ENCODE peak calls at places on chromosomes 2 and 18, in eight cellular contexts. One of them, this sample, is unnamed.

GRCh38 chr2:192749606-192750200 is 555.0 kb upstream of the TMEFF2 start:
- DNase-seq in Peyer's patch: no peak
- DNase-seq in ovary: no peak
- DNase-seq in keratinocyte: no peak
- DNase-seq in transverse colon: no peak
- DNase-seq in tibial artery: no peak
- DNase-seq in spleen: no peak
- DNase-seq in A549: peak
- DNase-seq in this sample: no peak

GRCh38 chr2:180572346-180572745 is 408.1 kb upstream of the UBE2E3 start:
- DNase-seq in spleen: no peak
- DNase-seq in transverse colon: no peak
- DNase-seq in tibial artery: no peak
- DNase-seq in keratinocyte: no peak
- DNase-seq in ovary: no peak
- DNase-seq in A549: no peak
- DNase-seq in Peyer's patch: no peak
- DNase-seq in this sample: no peak

GRCh38 chr2:203164311-203164935 is 74.4 kb upstream of the CYP20A1 start:
- DNase-seq in ovary: no peak
- DNase-seq in spleen: no peak
- DNase-seq in A549: no peak
- DNase-seq in transverse colon: no peak
- DNase-seq in keratinocyte: no peak
- DNase-seq in Peyer's patch: no peak
- DNase-seq in tibial artery: no peak
- DNase-seq in this sample: no peak

GRCh38 chr2:240365971-240366471 is 69.4 kb upstream of the GPC1 start:
- DNase-seq in keratinocyte: no peak
- DNase-seq in tibial artery: no peak
- DNase-seq in spleen: no peak
- DNase-seq in Peyer's patch: no peak
- DNase-seq in A549: no peak
- DNase-seq in transverse colon: no peak
- DNase-seq in ovary: no peak
- DNase-seq in this sample: no peak

GRCh38 chr2:240432820-240433801 is 2.4 kb upstream of the GPC1 start:
- DNase-seq in keratinocyte: no peak
- DNase-seq in transverse colon: peak
- DNase-seq in Peyer's patch: no peak
- DNase-seq in A549: no peak
- DNase-seq in ovary: peak
- DNase-seq in spleen: peak
- DNase-seq in tibial artery: peak
- DNase-seq in this sample: peak

GRCh38 chr2:71995067-71995665 is 152.5 kb downstream of the CYP26B1 start:
- DNase-seq in ovary: no peak
- DNase-seq in transverse colon: no peak
- DNase-seq in spleen: no peak
- DNase-seq in Peyer's patch: no peak
- DNase-seq in tibial artery: no peak
- DNase-seq in keratinocyte: no peak
- DNase-seq in A549: peak
- DNase-seq in this sample: no peak

GRCh38 chr2:37730037-37730813 is 58.8 kb upstream of the CDC42EP3 start:
- DNase-seq in transverse colon: no peak
- DNase-seq in keratinocyte: no peak
- DNase-seq in A549: no peak
- DNase-seq in spleen: no peak
- DNase-seq in tibial artery: no peak
- DNase-seq in ovary: no peak
- DNase-seq in Peyer's patch: no peak
- DNase-seq in this sample: no peak

GRCh38 chr18:5073026-5073944 is 123.8 kb downstream of the AKAIN1 start:
- DNase-seq in tibial artery: no peak
- DNase-seq in spleen: no peak
- DNase-seq in Peyer's patch: no peak
- DNase-seq in ovary: no peak
- DNase-seq in transverse colon: peak
- DNase-seq in A549: peak
- DNase-seq in keratinocyte: no peak
- DNase-seq in this sample: no peak

GRCh38 chr2:169452080-169452479 is 27.2 kb upstream of the BBS5 start:
- DNase-seq in A549: peak
- DNase-seq in tibial artery: no peak
- DNase-seq in keratinocyte: no peak
- DNase-seq in ovary: no peak
- DNase-seq in transverse colon: no peak
- DNase-seq in Peyer's patch: no peak
- DNase-seq in spleen: no peak
- DNase-seq in this sample: no peak

GRCh38 chr2:172208881-172209325 is 106.2 kb upstream of the DLX2 start:
- DNase-seq in spleen: no peak
- DNase-seq in tibial artery: no peak
- DNase-seq in Peyer's patch: no peak
- DNase-seq in ovary: no peak
- DNase-seq in A549: no peak
- DNase-seq in transverse colon: no peak
- DNase-seq in keratinocyte: no peak
- DNase-seq in this sample: no peak

GRCh38 chr2:1990724-1991123 is 246.4 kb upstream of the PXDN start:
- DNase-seq in keratinocyte: no peak
- DNase-seq in ovary: no peak
- DNase-seq in tibial artery: no peak
- DNase-seq in spleen: no peak
- DNase-seq in Peyer's patch: no peak
- DNase-seq in transverse colon: no peak
- DNase-seq in A549: peak
- DNase-seq in this sample: no peak

GRCh38 chr2:43223412-43224040 is 2.9 kb downstream of the ZFP36L2 start:
- DNase-seq in keratinocyte: no peak
- DNase-seq in ovary: no peak
- DNase-seq in A549: peak
- DNase-seq in spleen: peak
- DNase-seq in Peyer's patch: no peak
- DNase-seq in tibial artery: no peak
- DNase-seq in transverse colon: no peak
- DNase-seq in this sample: no peak

GRCh38 chr2:43225093-43225787 is 1.2 kb downstream of the ZFP36L2 start:
- DNase-seq in tibial artery: peak
- DNase-seq in spleen: peak
- DNase-seq in keratinocyte: no peak
- DNase-seq in A549: peak
- DNase-seq in ovary: peak
- DNase-seq in Peyer's patch: peak
- DNase-seq in transverse colon: peak
- DNase-seq in this sample: no peak

GRCh38 chr2:43222472-43223146 is 3.8 kb downstream of the ZFP36L2 start:
- DNase-seq in Peyer's patch: no peak
- DNase-seq in transverse colon: no peak
- DNase-seq in keratinocyte: no peak
- DNase-seq in A549: no peak
- DNase-seq in ovary: no peak
- DNase-seq in tibial artery: no peak
- DNase-seq in spleen: peak
- DNase-seq in this sample: no peak

GRCh38 chr2:43224571-43225092 is 1.8 kb downstream of the ZFP36L2 start:
- DNase-seq in ovary: peak
- DNase-seq in keratinocyte: no peak
- DNase-seq in A549: peak
- DNase-seq in spleen: peak
- DNase-seq in Peyer's patch: no peak
- DNase-seq in transverse colon: no peak
- DNase-seq in tibial artery: no peak
- DNase-seq in this sample: no peak

DNA sequence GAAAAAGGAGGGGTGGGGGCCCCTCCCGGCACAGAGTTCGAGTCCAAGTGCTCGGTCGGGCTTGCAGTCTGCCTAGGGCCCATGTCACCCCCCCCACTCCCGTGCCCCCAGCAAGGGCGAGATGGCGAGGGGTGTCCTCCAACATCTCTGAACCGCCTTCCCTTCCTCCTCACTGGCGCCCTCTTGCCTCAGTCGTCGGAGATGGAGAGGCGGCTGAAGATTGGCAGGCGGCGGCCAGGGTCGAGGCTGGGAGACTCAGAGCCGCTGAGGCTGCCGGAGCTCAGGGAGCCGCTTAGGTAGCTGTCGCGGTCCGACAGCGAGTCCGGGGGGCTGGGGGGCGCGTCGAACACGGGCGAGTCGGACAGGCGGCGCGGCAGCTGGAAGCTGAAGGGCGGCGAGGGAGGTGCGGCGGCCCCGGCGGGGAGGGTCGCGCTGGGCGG is 2.3 kb downstream of the ZFP36L2 start:
- DNase-seq in Peyer's patch: peak
- DNase-seq in keratinocyte: no peak
- DNase-seq in transverse colon: peak
- DNase-seq in tibial artery: peak
- DNase-seq in A549: peak
- DNase-seq in spleen: peak
- DNase-seq in ovary: peak
- DNase-seq in this sample: no peak
- TF ChIP-seq CTCF in Peyer's patch: no peak
- TF ChIP-seq CTCF in keratinocyte: no peak
- TF ChIP-seq CTCF in transverse colon: peak
- TF ChIP-seq CTCF in tibial artery: no peak
- TF ChIP-seq CTCF in A549: peak
- TF ChIP-seq CTCF in spleen: peak
- TF ChIP-seq CTCF in ovary: no peak
- TF ChIP-seq CTCF in this sample: no peak

GRCh38 chr2:228648541-228648940 is 467.1 kb upstream of the SPHKAP start:
- DNase-seq in transverse colon: no peak
- DNase-seq in spleen: no peak
- DNase-seq in keratinocyte: no peak
- DNase-seq in ovary: no peak
- DNase-seq in A549: no peak
- DNase-seq in Peyer's patch: no peak
- DNase-seq in tibial artery: no peak
- DNase-seq in this sample: no peak
- H3K27ac ChIP-seq in transverse colon: no peak
- H3K27ac ChIP-seq in spleen: no peak
- H3K27ac ChIP-seq in keratinocyte: no peak
- H3K27ac ChIP-seq in ovary: no peak
- H3K27ac ChIP-seq in A549: no peak
- H3K27ac ChIP-seq in Peyer's patch: no peak
- H3K27ac ChIP-seq in tibial artery: no peak
- H3K27ac ChIP-seq in this sample: no peak

GRCh38 chr2:262117-262516 is 1.7 kb downstream of the SH3YL1 start:
- DNase-seq in ovary: no peak
- DNase-seq in A549: no peak
- DNase-seq in Peyer's patch: no peak
- DNase-seq in keratinocyte: no peak
- DNase-seq in tibial artery: no peak
- DNase-seq in transverse colon: no peak
- DNase-seq in spleen: no peak
- DNase-seq in this sample: no peak

GRCh38 chr2:263774-264492 is at the start of gene SH3YL1:
- DNase-seq in ovary: peak
- DNase-seq in tibial artery: no peak
- DNase-seq in transverse colon: peak
- DNase-seq in A549: peak
- DNase-seq in keratinocyte: no peak
- DNase-seq in Peyer's patch: peak
- DNase-seq in spleen: peak
- DNase-seq in this sample: peak

GRCh38 chr2:264493-265468 is at the start of gene ACP1:
- DNase-seq in transverse colon: peak
- DNase-seq in tibial artery: peak
- DNase-seq in spleen: peak
- DNase-seq in Peyer's patch: peak
- DNase-seq in A549: peak
- DNase-seq in ovary: peak
- DNase-seq in keratinocyte: peak
- DNase-seq in this sample: peak

GRCh38 chr2:260507-261161 is 3.2 kb downstream of the SH3YL1 start:
- DNase-seq in ovary: no peak
- DNase-seq in A549: no peak
- DNase-seq in transverse colon: no peak
- DNase-seq in spleen: no peak
- DNase-seq in keratinocyte: no peak
- DNase-seq in tibial artery: no peak
- DNase-seq in Peyer's patch: no peak
- DNase-seq in this sample: no peak

DNA sequence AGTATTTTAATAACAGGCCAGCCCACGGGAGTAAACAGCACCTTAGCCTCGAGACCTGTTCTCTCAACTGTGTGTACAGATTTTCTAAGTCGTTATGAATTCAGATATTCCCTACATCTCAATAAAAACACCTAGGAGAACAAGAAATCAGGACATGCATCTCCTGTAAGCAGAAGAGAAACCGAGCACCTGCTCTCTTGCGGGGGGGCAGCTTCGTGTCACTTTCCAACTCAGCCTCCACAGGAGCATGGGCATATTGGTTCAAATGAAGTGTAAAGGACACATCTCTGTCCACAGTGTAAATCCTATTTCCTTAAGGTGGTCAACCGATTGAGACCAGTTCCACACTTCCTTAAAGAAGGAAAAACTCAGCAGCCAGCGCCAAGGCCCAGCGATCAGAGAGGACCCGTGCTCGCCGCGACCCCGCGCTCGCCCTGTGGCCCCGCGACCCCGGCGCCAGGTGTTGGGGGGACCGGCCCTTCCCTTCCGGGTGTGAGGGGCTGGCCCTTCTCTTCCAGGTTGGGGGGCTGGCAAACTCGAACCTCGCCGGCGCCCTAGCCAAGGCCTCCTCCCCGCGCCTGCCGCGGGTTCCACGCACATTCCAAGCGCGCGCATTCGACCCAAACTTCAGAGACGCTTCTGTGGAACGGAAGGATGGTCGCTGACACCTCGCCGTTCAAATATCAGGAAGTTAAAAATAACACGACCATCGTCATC is 652 bp downstream of the SH3YL1 start:
- DNase-seq in A549: no peak
- DNase-seq in keratinocyte: no peak
- DNase-seq in Peyer's patch: no peak
- DNase-seq in tibial artery: no peak
- DNase-seq in transverse colon: peak
- DNase-seq in ovary: peak
- DNase-seq in spleen: peak
- DNase-seq in this sample: no peak
- TF ChIP-seq CTCF in A549: no peak
- TF ChIP-seq CTCF in keratinocyte: no peak
- TF ChIP-seq CTCF in Peyer's patch: no peak
- TF ChIP-seq CTCF in tibial artery: no peak
- TF ChIP-seq CTCF in transverse colon: no peak
- TF ChIP-seq CTCF in ovary: no peak
- TF ChIP-seq CTCF in spleen: no peak
- TF ChIP-seq CTCF in this sample: no peak

DNA sequence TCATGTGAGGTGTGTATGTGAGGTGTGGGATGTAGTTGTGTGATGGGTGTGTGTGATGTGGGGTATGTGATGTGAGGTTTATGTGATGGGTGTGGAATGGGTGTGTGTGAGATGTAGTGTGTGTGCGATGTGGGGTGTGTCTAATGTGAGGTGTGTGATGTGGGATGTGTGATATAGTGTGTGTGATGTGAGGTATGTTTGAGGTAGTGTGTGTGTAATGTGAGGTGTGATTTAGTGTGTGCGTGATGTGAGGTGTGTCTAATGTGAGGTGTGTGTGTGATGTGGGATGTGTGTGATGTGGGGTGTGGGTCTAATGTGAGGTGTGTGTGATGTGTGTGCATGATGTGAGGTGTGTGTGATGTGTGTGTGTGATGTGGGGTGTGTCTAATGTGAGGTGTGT is 55.3 kb downstream of the TWIST2 start:
- DNase-seq in spleen: no peak
- DNase-seq in A549: no peak
- DNase-seq in transverse colon: no peak
- DNase-seq in keratinocyte: no peak
- DNase-seq in tibial artery: no peak
- DNase-seq in ovary: no peak
- DNase-seq in Peyer's patch: no peak
- DNase-seq in this sample: no peak
- H3K27ac ChIP-seq in spleen: no peak
- H3K27ac ChIP-seq in A549: no peak
- H3K27ac ChIP-seq in transverse colon: no peak
- H3K27ac ChIP-seq in keratinocyte: no peak
- H3K27ac ChIP-seq in tibial artery: no peak
- H3K27ac ChIP-seq in ovary: no peak
- H3K27ac ChIP-seq in Peyer's patch: no peak
- H3K27ac ChIP-seq in this sample: no peak

This sample was measured in coronary artery.